ENCODE peak calls at places on chromosome 20, in four cellular contexts. One of them, this sample, is unnamed.

GRCh38 chr20:21395666-21396044 is 1.7 kb downstream of the NKX2-4 start:
- DNase-seq in astrocyte: no peak
- DNase-seq in lung: no peak
- DNase-seq in mucosa of descending colon: peak; percentile 24
- DNase-seq in this sample: no peak

GRCh38 chr20:8844179-8844578 is 224.7 kb upstream of the PLCB4 start:
- DNase-seq in astrocyte: no peak
- DNase-seq in lung: no peak
- DNase-seq in mucosa of descending colon: no peak
- DNase-seq in this sample: no peak

GRCh38 chr20:5785146-5785545 is 34.9 kb downstream of the SHLD1 start:
- DNase-seq in lung: no peak
- DNase-seq in mucosa of descending colon: no peak
- DNase-seq in astrocyte: no peak
- DNase-seq in this sample: no peak

GRCh38 chr20:58903636-58904035 is 51.1 kb downstream of the GNAS start:
- DNase-seq in mucosa of descending colon: no peak
- DNase-seq in lung: no peak
- DNase-seq in astrocyte: no peak
- DNase-seq in this sample: no peak

GRCh38 chr20:60695223-60695622 is 556.8 kb upstream of the CDH4 start:
- DNase-seq in astrocyte: peak; percentile 96
- DNase-seq in mucosa of descending colon: no peak
- DNase-seq in lung: no peak
- DNase-seq in this sample: no peak

GRCh38 chr20:45833883-45834796 is 541 bp downstream of the SNX21 start:
- DNase-seq in astrocyte: peak; percentile 44
- DNase-seq in mucosa of descending colon: peak; percentile 83
- DNase-seq in lung: peak; percentile 63
- DNase-seq in this sample: no peak

GRCh38 chr20:62413896-62414481 is 6.9 kb upstream of the CABLES2 start:
- DNase-seq in mucosa of descending colon: peak; percentile 58
- DNase-seq in astrocyte: no peak
- DNase-seq in lung: no peak
- DNase-seq in this sample: no peak

GRCh38 chr20:63101781-63102719 is 95.3 kb upstream of the BHLHE23 start:
- DNase-seq in astrocyte: peak; percentile 18
- DNase-seq in mucosa of descending colon: peak; percentile 61
- DNase-seq in lung: no peak
- DNase-seq in this sample: peak; percentile 21

GRCh38 chr20:728022-728944 is 40.0 kb downstream of the SLC52A3 start:
- DNase-seq in lung: no peak
- DNase-seq in astrocyte: peak; percentile 6
- DNase-seq in mucosa of descending colon: peak; percentile 40
- DNase-seq in this sample: peak; percentile 31

GRCh38 chr20:1696521-1697209 is 39.1 kb upstream of the SIRPG start:
- DNase-seq in lung: no peak
- DNase-seq in astrocyte: no peak
- DNase-seq in mucosa of descending colon: no peak
- DNase-seq in this sample: no peak

GRCh38 chr20:58308290-58308679 is 1.2 kb upstream of the RAB22A start:
- DNase-seq in astrocyte: no peak
- DNase-seq in lung: no peak
- DNase-seq in mucosa of descending colon: no peak
- DNase-seq in this sample: no peak

GRCh38 chr20:5569021-5569420 is 181.2 kb upstream of the SHLD1 start:
- DNase-seq in mucosa of descending colon: no peak
- DNase-seq in lung: no peak
- DNase-seq in astrocyte: peak; percentile 4
- DNase-seq in this sample: no peak

GRCh38 chr20:44137210-44137781 is 49.7 kb downstream of the JPH2 start:
- DNase-seq in astrocyte: peak; percentile 77
- DNase-seq in lung: no peak
- DNase-seq in mucosa of descending colon: peak; percentile 48
- DNase-seq in this sample: no peak

GRCh38 chr20:9246731-9247130 is 177.8 kb downstream of the PLCB4 start:
- DNase-seq in lung: no peak
- DNase-seq in astrocyte: no peak
- DNase-seq in mucosa of descending colon: no peak
- DNase-seq in this sample: no peak

GRCh38 chr20:54980321-54980960 is 505.0 kb downstream of the DOK5 start:
- DNase-seq in mucosa of descending colon: no peak
- DNase-seq in astrocyte: peak; percentile 17
- DNase-seq in lung: no peak
- DNase-seq in this sample: no peak

GRCh38 chr20:9597547-9597946 is 83.2 kb downstream of the LAMP5 start:
- DNase-seq in astrocyte: no peak
- DNase-seq in lung: no peak
- DNase-seq in mucosa of descending colon: no peak
- DNase-seq in this sample: no peak

GRCh38 chr20:61667056-61667792 is 398.5 kb downstream of the TAF4 start:
- DNase-seq in astrocyte: no peak
- DNase-seq in mucosa of descending colon: peak; percentile 6
- DNase-seq in lung: no peak
- DNase-seq in this sample: no peak

GRCh38 chr20:21395039-21395665 is 2.2 kb downstream of the NKX2-4 start:
- DNase-seq in lung: no peak
- DNase-seq in mucosa of descending colon: no peak
- DNase-seq in astrocyte: no peak
- DNase-seq in this sample: no peak

GRCh38 chr20:43448748-43449535 is 8.8 kb upstream of the SRSF6 start:
- DNase-seq in lung: no peak
- DNase-seq in astrocyte: no peak
- DNase-seq in mucosa of descending colon: no peak
- DNase-seq in this sample: no peak

GRCh38 chr20:24840121-24840713 is 108.9 kb upstream of the CST7 start:
- DNase-seq in mucosa of descending colon: no peak
- DNase-seq in lung: no peak
- DNase-seq in astrocyte: no peak
- DNase-seq in this sample: no peak

GRCh38 chr20:22836877-22837276 is 198.2 kb upstream of the SSTR4 start:
- DNase-seq in astrocyte: no peak
- DNase-seq in lung: no peak
- DNase-seq in mucosa of descending colon: no peak
- DNase-seq in this sample: no peak

GRCh38 chr20:54456423-54456822 is 19.0 kb upstream of the DOK5 start:
- DNase-seq in mucosa of descending colon: no peak
- DNase-seq in astrocyte: no peak
- DNase-seq in lung: no peak
- DNase-seq in this sample: no peak

GRCh38 chr20:44552950-44553908 is 29.1 kb upstream of the PKIG start:
- DNase-seq in astrocyte: peak; percentile 90
- DNase-seq in lung: peak; percentile 74
- DNase-seq in mucosa of descending colon: no peak
- DNase-seq in this sample: no peak

GRCh38 chr20:63672666-63673065 is 14.6 kb downstream of the RTEL1 start:
- DNase-seq in astrocyte: no peak
- DNase-seq in lung: no peak
- DNase-seq in mucosa of descending colon: no peak
- DNase-seq in this sample: no peak

GRCh38 chr20:58457083-58457680 is 58.0 kb downstream of the APCDD1L start:
- DNase-seq in lung: no peak
- DNase-seq in mucosa of descending colon: no peak
- DNase-seq in astrocyte: peak; percentile 95
- DNase-seq in this sample: no peak

GRCh38 chr20:46348972-46349741 is 40.9 kb upstream of the CDH22 start:
- DNase-seq in mucosa of descending colon: peak; percentile 67
- DNase-seq in lung: no peak
- DNase-seq in astrocyte: no peak
- DNase-seq in this sample: no peak

GRCh38 chr20:61977387-61977786 is 88.3 kb downstream of the TAF4 start:
- DNase-seq in lung: no peak
- DNase-seq in astrocyte: no peak
- DNase-seq in mucosa of descending colon: no peak
- DNase-seq in this sample: no peak

GRCh38 chr20:44027686-44028340 is 113.2 kb downstream of the TOX2 start:
- DNase-seq in mucosa of descending colon: no peak
- DNase-seq in lung: no peak
- DNase-seq in astrocyte: no peak
- DNase-seq in this sample: no peak

GRCh38 chr20:3430376-3431069 is 23.1 kb upstream of the DNAAF9 start:
- DNase-seq in astrocyte: peak; percentile 53
- DNase-seq in mucosa of descending colon: no peak
- DNase-seq in lung: no peak
- DNase-seq in this sample: peak; percentile 87

DNA sequence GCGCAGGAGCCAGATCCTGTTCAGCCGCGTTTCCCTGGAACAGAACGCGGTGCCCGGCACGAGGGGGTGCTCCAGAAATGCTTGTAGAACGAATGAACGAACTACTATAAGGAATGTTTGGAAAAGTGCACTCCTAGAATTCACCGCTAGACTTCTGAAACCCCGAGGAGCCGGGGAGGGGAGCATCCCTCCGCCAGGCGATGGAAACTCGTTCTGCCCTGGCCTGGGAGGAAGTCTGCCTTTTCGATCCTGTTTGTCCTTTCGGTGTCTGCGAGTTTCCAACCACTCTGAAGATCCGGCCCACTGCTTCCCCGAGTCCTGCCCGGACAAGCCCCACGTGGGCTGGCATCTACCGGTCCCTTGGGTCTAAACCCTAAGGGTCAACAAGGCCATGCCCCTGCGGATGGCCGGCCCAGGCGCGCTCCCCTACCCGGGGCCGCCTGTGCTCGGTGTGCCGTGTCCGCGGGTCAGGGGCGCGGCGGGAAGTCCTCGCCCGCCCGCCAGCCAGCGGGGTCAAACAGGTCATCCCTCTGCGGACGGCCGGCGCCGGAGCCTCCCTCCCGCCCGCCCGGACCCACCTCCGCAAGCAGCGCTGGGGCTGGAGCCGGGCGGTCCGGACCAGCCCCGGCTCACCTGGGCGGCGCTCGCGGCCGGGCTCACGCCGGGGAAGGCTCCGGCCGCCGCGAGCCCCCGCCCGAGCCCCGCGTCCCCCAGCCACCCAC is 521 bp downstream of the SULF2 start:
- DNase-seq in lung: no peak
- DNase-seq in mucosa of descending colon: peak; percentile 63
- DNase-seq in astrocyte: peak; percentile 58
- DNase-seq in this sample: peak; percentile 54
- TF ChIP-seq CTCF in lung: no peak
- TF ChIP-seq CTCF in mucosa of descending colon: no peak
- TF ChIP-seq CTCF in astrocyte: peak; percentile 12
- TF ChIP-seq CTCF in this sample: no peak

DNA sequence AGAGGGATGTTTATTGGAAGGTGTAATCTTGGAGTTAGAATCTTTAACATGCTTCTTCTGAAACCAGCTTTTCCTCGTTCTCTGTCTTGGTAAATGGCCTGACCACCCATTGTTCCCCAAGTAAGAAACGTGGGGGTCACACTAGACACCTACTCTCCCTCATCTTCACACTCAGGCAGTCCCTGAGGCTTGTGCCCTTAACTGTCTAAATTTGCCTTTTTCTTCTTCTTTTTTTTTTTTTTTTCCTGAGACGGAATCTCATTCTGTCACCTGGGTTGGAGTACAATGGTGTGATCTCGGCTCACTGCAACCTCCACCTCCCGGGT is 16.2 kb upstream of the ARFGEF2 start:
- DNase-seq in astrocyte: no peak
- DNase-seq in lung: no peak
- DNase-seq in mucosa of descending colon: no peak
- DNase-seq in this sample: no peak
- H3K4me3 ChIP-seq in astrocyte: no peak overlapping the region
- H3K4me3 ChIP-seq in lung: no peak overlapping the region
- H3K4me3 ChIP-seq in mucosa of descending colon: no peak overlapping the region
- H3K4me3 ChIP-seq in this sample: no peak overlapping the region

DNA sequence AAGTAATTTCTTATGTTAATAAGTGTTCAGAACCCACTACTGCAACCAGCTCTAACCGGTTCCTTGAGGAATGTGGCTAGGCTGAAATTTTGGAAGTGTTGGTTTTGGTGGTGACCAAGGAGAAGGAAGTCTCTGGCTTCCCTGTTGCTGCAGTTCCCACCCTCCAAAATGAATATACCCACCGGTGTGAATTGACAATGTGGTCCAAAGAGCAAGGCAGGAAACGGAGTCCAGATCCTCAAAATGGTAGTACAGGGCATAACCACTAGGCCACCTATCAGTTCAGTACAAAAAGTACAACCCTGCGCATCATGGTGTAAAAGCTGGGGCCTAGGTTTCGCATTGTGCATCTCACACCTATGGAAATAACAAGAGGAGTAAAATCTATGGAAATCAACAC is 2.8 kb downstream of the ADNP start:
- DNase-seq in mucosa of descending colon: no peak
- DNase-seq in lung: no peak
- DNase-seq in astrocyte: no peak
- DNase-seq in this sample: no peak
- TF ChIP-seq CTCF in mucosa of descending colon: no peak
- TF ChIP-seq CTCF in lung: no peak
- TF ChIP-seq CTCF in astrocyte: no peak
- TF ChIP-seq CTCF in this sample: peak; percentile 3

GRCh38 chr20:56631990-56632327 is 2.9 kb downstream of the TFAP2C start:
- DNase-seq in astrocyte: no peak
- DNase-seq in mucosa of descending colon: no peak
- DNase-seq in lung: no peak
- DNase-seq in this sample: no peak
- H3K4me3 ChIP-seq in astrocyte: peak overlapping the region; percentile 62
- H3K4me3 ChIP-seq in mucosa of descending colon: no peak overlapping the region
- H3K4me3 ChIP-seq in lung: no peak overlapping the region
- H3K4me3 ChIP-seq in this sample: no peak overlapping the region

DNA sequence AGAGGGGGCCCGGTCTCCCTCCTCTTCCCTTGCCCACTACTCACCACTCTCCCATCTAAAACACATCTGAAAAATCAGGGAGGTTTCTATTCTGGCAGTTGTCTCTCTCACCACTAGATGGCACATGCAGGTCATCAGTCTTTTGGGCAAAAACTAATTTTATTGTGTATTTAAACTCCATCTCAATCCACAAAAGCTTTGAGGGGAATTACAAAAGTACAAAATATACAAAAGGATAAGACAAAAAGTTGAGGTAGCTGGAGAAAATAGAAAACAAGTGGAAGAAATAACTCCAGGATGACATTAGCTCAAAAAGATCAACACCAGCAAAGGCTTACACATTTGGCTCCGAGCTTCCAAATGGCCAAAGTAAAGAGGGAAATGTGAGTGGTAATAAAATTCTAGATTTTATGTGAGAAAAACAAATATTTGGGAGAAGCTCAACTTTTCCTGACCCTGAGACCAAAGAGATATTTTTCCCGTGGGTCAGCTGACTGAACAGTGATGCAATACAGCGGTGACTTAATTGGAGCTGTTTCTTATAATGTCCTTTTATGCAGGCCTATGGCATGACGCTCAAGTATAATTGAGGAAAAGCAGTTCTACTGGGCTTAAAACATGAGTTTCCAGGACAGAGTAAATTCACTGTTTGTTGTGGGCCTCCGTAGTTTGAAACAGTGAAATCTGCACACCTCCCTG is 79.8 kb upstream of the CHD6 start:
- DNase-seq in astrocyte: peak; percentile 8
- DNase-seq in lung: no peak
- DNase-seq in mucosa of descending colon: no peak
- DNase-seq in this sample: no peak
- TF ChIP-seq CTCF in astrocyte: peak; percentile 89
- TF ChIP-seq CTCF in lung: peak; percentile 19
- TF ChIP-seq CTCF in mucosa of descending colon: peak; percentile 61
- TF ChIP-seq CTCF in this sample: peak; percentile 74